ENCODE peak calls at places on chromosomes 1 and 21, in four cellular contexts. One of them, this sample, is unnamed.

GRCh38 chr1:214029796-214030195 is 42.0 kb downstream of the PROX1 start:
- DNase-seq in right cardiac atrium: no peak
- DNase-seq in activated CD4-positive, alpha-beta T cell treated with anti-CD3 and anti-CD28 coated beads for 48 hours: no peak
- DNase-seq in aorta: no peak
- DNase-seq in this sample: no peak

GRCh38 chr1:20723159-20723536 is 5.3 kb upstream of the KIF17 start:
- DNase-seq in aorta: no peak
- DNase-seq in activated CD4-positive, alpha-beta T cell treated with anti-CD3 and anti-CD28 coated beads for 48 hours: no peak
- DNase-seq in right cardiac atrium: no peak
- DNase-seq in this sample: no peak

GRCh38 chr21:38909929-38910328 is 104.2 kb downstream of the ETS2 start:
- DNase-seq in activated CD4-positive, alpha-beta T cell treated with anti-CD3 and anti-CD28 coated beads for 48 hours: no peak
- DNase-seq in aorta: no peak
- DNase-seq in right cardiac atrium: peak
- DNase-seq in this sample: no peak

GRCh38 chr1:113980120-113980519 is 846 bp downstream of the OLFML3 start:
- DNase-seq in aorta: peak
- DNase-seq in activated CD4-positive, alpha-beta T cell treated with anti-CD3 and anti-CD28 coated beads for 48 hours: no peak
- DNase-seq in right cardiac atrium: peak
- DNase-seq in this sample: peak

GRCh38 chr1:207824691-207825090 is 72.8 kb downstream of the CD46 start:
- DNase-seq in right cardiac atrium: no peak
- DNase-seq in activated CD4-positive, alpha-beta T cell treated with anti-CD3 and anti-CD28 coated beads for 48 hours: no peak
- DNase-seq in aorta: no peak
- DNase-seq in this sample: no peak

GRCh38 chr1:10456661-10457060 is 6.8 kb downstream of the CORT start:
- DNase-seq in right cardiac atrium: no peak
- DNase-seq in aorta: no peak
- DNase-seq in activated CD4-positive, alpha-beta T cell treated with anti-CD3 and anti-CD28 coated beads for 48 hours: no peak
- DNase-seq in this sample: no peak

GRCh38 chr1:6127587-6128163 is 52.4 kb downstream of the CHD5 start:
- DNase-seq in right cardiac atrium: peak
- DNase-seq in activated CD4-positive, alpha-beta T cell treated with anti-CD3 and anti-CD28 coated beads for 48 hours: peak
- DNase-seq in aorta: peak
- DNase-seq in this sample: peak

GRCh38 chr1:111729271-111729921 is 9.8 kb downstream of the INKA2 start:
- DNase-seq in activated CD4-positive, alpha-beta T cell treated with anti-CD3 and anti-CD28 coated beads for 48 hours: no peak
- DNase-seq in right cardiac atrium: peak
- DNase-seq in aorta: no peak
- DNase-seq in this sample: no peak

GRCh38 chr1:111234866-111235265 is 7.4 kb downstream of the CHI3L2 start:
- DNase-seq in activated CD4-positive, alpha-beta T cell treated with anti-CD3 and anti-CD28 coated beads for 48 hours: no peak
- DNase-seq in right cardiac atrium: no peak
- DNase-seq in aorta: no peak
- DNase-seq in this sample: no peak

GRCh38 chr1:10033359-10033845 is 644 bp downstream of the UBE4B start:
- DNase-seq in activated CD4-positive, alpha-beta T cell treated with anti-CD3 and anti-CD28 coated beads for 48 hours: no peak
- DNase-seq in right cardiac atrium: no peak
- DNase-seq in aorta: no peak
- DNase-seq in this sample: peak

GRCh38 chr21:38355353-38355752 is 98.6 kb downstream of the KCNJ15 start:
- DNase-seq in activated CD4-positive, alpha-beta T cell treated with anti-CD3 and anti-CD28 coated beads for 48 hours: no peak
- DNase-seq in right cardiac atrium: no peak
- DNase-seq in aorta: no peak
- DNase-seq in this sample: no peak

GRCh38 chr21:28944296-28944695 is 48.4 kb downstream of the LTN1 start:
- DNase-seq in right cardiac atrium: no peak
- DNase-seq in activated CD4-positive, alpha-beta T cell treated with anti-CD3 and anti-CD28 coated beads for 48 hours: no peak
- DNase-seq in aorta: no peak
- DNase-seq in this sample: no peak

GRCh38 chr21:38982804-38983203 is 177.1 kb downstream of the ETS2 start:
- DNase-seq in aorta: no peak
- DNase-seq in right cardiac atrium: no peak
- DNase-seq in activated CD4-positive, alpha-beta T cell treated with anti-CD3 and anti-CD28 coated beads for 48 hours: no peak
- DNase-seq in this sample: no peak

GRCh38 chr1:22174446-22174845 is 31.5 kb upstream of the WNT4 start:
- DNase-seq in aorta: no peak
- DNase-seq in right cardiac atrium: no peak
- DNase-seq in activated CD4-positive, alpha-beta T cell treated with anti-CD3 and anti-CD28 coated beads for 48 hours: no peak
- DNase-seq in this sample: no peak

GRCh38 chr1:229184066-229184465 is 86.8 kb upstream of the RAB4A start:
- DNase-seq in aorta: no peak
- DNase-seq in right cardiac atrium: no peak
- DNase-seq in activated CD4-positive, alpha-beta T cell treated with anti-CD3 and anti-CD28 coated beads for 48 hours: no peak
- DNase-seq in this sample: no peak

GRCh38 chr1:43493661-43494450 is 36.8 kb upstream of the PTPRF start:
- DNase-seq in activated CD4-positive, alpha-beta T cell treated with anti-CD3 and anti-CD28 coated beads for 48 hours: no peak
- DNase-seq in right cardiac atrium: no peak
- DNase-seq in aorta: no peak
- DNase-seq in this sample: no peak

GRCh38 chr1:218336353-218336752 is 8.8 kb upstream of the TGFB2 start:
- DNase-seq in aorta: no peak
- DNase-seq in activated CD4-positive, alpha-beta T cell treated with anti-CD3 and anti-CD28 coated beads for 48 hours: no peak
- DNase-seq in right cardiac atrium: no peak
- DNase-seq in this sample: no peak

GRCh38 chr1:234277161-234277868 is 95.9 kb upstream of the COA6 start:
- DNase-seq in aorta: no peak
- DNase-seq in right cardiac atrium: no peak
- DNase-seq in activated CD4-positive, alpha-beta T cell treated with anti-CD3 and anti-CD28 coated beads for 48 hours: no peak
- DNase-seq in this sample: no peak

GRCh38 chr1:43282220-43283195 is 2.9 kb downstream of the C1orf210 start:
- DNase-seq in activated CD4-positive, alpha-beta T cell treated with anti-CD3 and anti-CD28 coated beads for 48 hours: no peak
- DNase-seq in aorta: peak
- DNase-seq in right cardiac atrium: no peak
- DNase-seq in this sample: no peak

GRCh38 chr1:154749078-154749760 is 120.9 kb downstream of the KCNN3 start:
- DNase-seq in activated CD4-positive, alpha-beta T cell treated with anti-CD3 and anti-CD28 coated beads for 48 hours: peak
- DNase-seq in aorta: no peak
- DNase-seq in right cardiac atrium: no peak
- DNase-seq in this sample: no peak

GRCh38 chr1:76129731-76130130 is 55.2 kb downstream of the ST6GALNAC3 start:
- DNase-seq in aorta: no peak
- DNase-seq in activated CD4-positive, alpha-beta T cell treated with anti-CD3 and anti-CD28 coated beads for 48 hours: no peak
- DNase-seq in right cardiac atrium: no peak
- DNase-seq in this sample: no peak

GRCh38 chr1:230077436-230078221 is 10.6 kb downstream of the GALNT2 start:
- DNase-seq in right cardiac atrium: no peak
- DNase-seq in activated CD4-positive, alpha-beta T cell treated with anti-CD3 and anti-CD28 coated beads for 48 hours: no peak
- DNase-seq in aorta: no peak
- DNase-seq in this sample: no peak

GRCh38 chr1:117616967-117617366 is 11.1 kb downstream of the TENT5C start:
- DNase-seq in right cardiac atrium: no peak
- DNase-seq in aorta: no peak
- DNase-seq in activated CD4-positive, alpha-beta T cell treated with anti-CD3 and anti-CD28 coated beads for 48 hours: no peak
- DNase-seq in this sample: no peak

GRCh38 chr1:36947384-36947783 is 86.9 kb downstream of the GRIK3 start:
- DNase-seq in right cardiac atrium: no peak
- DNase-seq in aorta: no peak
- DNase-seq in activated CD4-positive, alpha-beta T cell treated with anti-CD3 and anti-CD28 coated beads for 48 hours: no peak
- DNase-seq in this sample: no peak

GRCh38 chr1:183636783-183637182 is 1.2 kb upstream of the ARPC5 start:
- DNase-seq in activated CD4-positive, alpha-beta T cell treated with anti-CD3 and anti-CD28 coated beads for 48 hours: no peak
- DNase-seq in right cardiac atrium: no peak
- DNase-seq in aorta: no peak
- DNase-seq in this sample: no peak

GRCh38 chr1:21939650-21940374 is 2.7 kb upstream of the HSPG2 start:
- DNase-seq in aorta: peak
- DNase-seq in activated CD4-positive, alpha-beta T cell treated with anti-CD3 and anti-CD28 coated beads for 48 hours: no peak
- DNase-seq in right cardiac atrium: peak
- DNase-seq in this sample: peak

GRCh38 chr1:153277852-153278251 is 18.4 kb downstream of the LORICRIN start:
- DNase-seq in aorta: no peak
- DNase-seq in right cardiac atrium: no peak
- DNase-seq in activated CD4-positive, alpha-beta T cell treated with anti-CD3 and anti-CD28 coated beads for 48 hours: peak
- DNase-seq in this sample: peak

GRCh38 chr1:107976431-107977215 is 11.6 kb upstream of the VAV3 start:
- DNase-seq in aorta: no peak
- DNase-seq in activated CD4-positive, alpha-beta T cell treated with anti-CD3 and anti-CD28 coated beads for 48 hours: peak
- DNase-seq in right cardiac atrium: no peak
- DNase-seq in this sample: no peak

GRCh38 chr1:154996966-154997701 is 3.7 kb downstream of the LENEP start:
- DNase-seq in aorta: no peak
- DNase-seq in right cardiac atrium: peak
- DNase-seq in activated CD4-positive, alpha-beta T cell treated with anti-CD3 and anti-CD28 coated beads for 48 hours: no peak
- DNase-seq in this sample: no peak

GRCh38 chr21:33396966-33397365 is 6.2 kb upstream of the IFNGR2 start:
- DNase-seq in aorta: no peak
- DNase-seq in right cardiac atrium: peak
- DNase-seq in activated CD4-positive, alpha-beta T cell treated with anti-CD3 and anti-CD28 coated beads for 48 hours: no peak
- DNase-seq in this sample: no peak